ENCODE peak calls at places on chromosomes 11 and 22, in four cellular contexts. One of them, this sample, is unnamed.

GRCh38 chr11:105911454-105911853 is 110.6 kb downstream of the MSANTD4 start:
- DNase-seq in RPMI7951: no peak
- DNase-seq in adrenal gland: no peak
- DNase-seq in stimulated activated CD4-positive, alpha-beta T cell treated with anti-CD3 and anti-CD28 coated beads, Interleukin-1b, Interleukin-23, amount 100 ng/mL, for 24 hours: no peak
- DNase-seq in this sample: no peak

GRCh38 chr11:97968071-97968470 is 1052.7 kb upstream of the CNTN5 start:
- DNase-seq in RPMI7951: no peak
- DNase-seq in adrenal gland: no peak
- DNase-seq in stimulated activated CD4-positive, alpha-beta T cell treated with anti-CD3 and anti-CD28 coated beads, Interleukin-1b, Interleukin-23, amount 100 ng/mL, for 24 hours: no peak
- DNase-seq in this sample: no peak

GRCh38 chr11:134049303-134049702 is 19.6 kb upstream of the JAM3 start:
- DNase-seq in RPMI7951: no peak
- DNase-seq in adrenal gland: no peak
- DNase-seq in stimulated activated CD4-positive, alpha-beta T cell treated with anti-CD3 and anti-CD28 coated beads, Interleukin-1b, Interleukin-23, amount 100 ng/mL, for 24 hours: no peak
- DNase-seq in this sample: no peak

GRCh38 chr22:49967333-49968241 is 7.0 kb downstream of the PIM3 start:
- DNase-seq in RPMI7951: no peak
- DNase-seq in adrenal gland: peak; percentile 90
- DNase-seq in stimulated activated CD4-positive, alpha-beta T cell treated with anti-CD3 and anti-CD28 coated beads, Interleukin-1b, Interleukin-23, amount 100 ng/mL, for 24 hours: no peak
- DNase-seq in this sample: peak; percentile 53

GRCh38 chr11:111707039-111707690 is 59.0 kb downstream of the PPP2R1B start:
- DNase-seq in RPMI7951: peak; percentile 77
- DNase-seq in adrenal gland: peak; percentile 29
- DNase-seq in stimulated activated CD4-positive, alpha-beta T cell treated with anti-CD3 and anti-CD28 coated beads, Interleukin-1b, Interleukin-23, amount 100 ng/mL, for 24 hours: no peak
- DNase-seq in this sample: peak; percentile 62

GRCh38 chr11:11582261-11582701 is 39.5 kb downstream of the GALNT18 start:
- DNase-seq in RPMI7951: no peak
- DNase-seq in adrenal gland: no peak
- DNase-seq in stimulated activated CD4-positive, alpha-beta T cell treated with anti-CD3 and anti-CD28 coated beads, Interleukin-1b, Interleukin-23, amount 100 ng/mL, for 24 hours: no peak
- DNase-seq in this sample: no peak

GRCh38 chr22:39419911-39420310 is 20.3 kb downstream of the TAB1 start:
- DNase-seq in RPMI7951: no peak
- DNase-seq in adrenal gland: no peak
- DNase-seq in stimulated activated CD4-positive, alpha-beta T cell treated with anti-CD3 and anti-CD28 coated beads, Interleukin-1b, Interleukin-23, amount 100 ng/mL, for 24 hours: no peak
- DNase-seq in this sample: no peak

GRCh38 chr11:78855146-78855545 is 280.5 kb upstream of the NARS2 start:
- DNase-seq in RPMI7951: no peak
- DNase-seq in adrenal gland: no peak
- DNase-seq in stimulated activated CD4-positive, alpha-beta T cell treated with anti-CD3 and anti-CD28 coated beads, Interleukin-1b, Interleukin-23, amount 100 ng/mL, for 24 hours: no peak
- DNase-seq in this sample: no peak

GRCh38 chr11:32183512-32183911 is 92.6 kb downstream of the RCN1 start:
- DNase-seq in RPMI7951: no peak
- DNase-seq in adrenal gland: no peak
- DNase-seq in stimulated activated CD4-positive, alpha-beta T cell treated with anti-CD3 and anti-CD28 coated beads, Interleukin-1b, Interleukin-23, amount 100 ng/mL, for 24 hours: no peak
- DNase-seq in this sample: no peak

This sample was measured in hepatocyte.